ENCODE peak calls at places on chromosomes 6 and 20, in five cellular contexts. P is heart left ventricle, V is tibial nerve, S is psoas muscle, B is WERI-Rb-1. D is an unnamed sample.

GRCh38 chr6:5992551-5993225 is 14.0 kb downstream of the NRN1 start:
- DNase-seq in V (no peak), S (no peak), B (no peak), P (no peak), D (no peak)

GRCh38 chr6:116695398-116695797 is 14.4 kb downstream of the KPNA5 start:
- DNase-seq in V (no peak), P (no peak), B (no peak), S (no peak), D (no peak)

GRCh38 chr6:43768983-43769525 is 957 bp upstream of the VEGFA start:
- DNase-seq in P (peak; percentile 87), B (no peak), S (peak; percentile 73), V (no peak), D (peak; percentile 77)

GRCh38 chr20:34271961-34272360 is 30.7 kb downstream of the ASIP start:
- DNase-seq in B (no peak), P (no peak), V (no peak), S (no peak), D (peak; percentile 71)

GRCh38 chr6:156686429-156686939 is 90.7 kb upstream of the ARID1B start:
- DNase-seq in V (no peak), S (no peak), B (peak; percentile 63), P (no peak), D (peak; percentile 77)

GRCh38 chr6:140083375-140083774 is 708.9 kb upstream of the CITED2 start:
- DNase-seq in P (no peak), V (no peak), B (no peak), S (no peak), D (no peak)

GRCh38 chr6:49030621-49031020 is 432.4 kb downstream of the MMUT start:
- DNase-seq in B (no peak), P (no peak), S (no peak), V (no peak), D (peak; percentile 59)

GRCh38 chr6:50952092-50952932 is 133.6 kb downstream of the TFAP2B start:
- DNase-seq in V (no peak), B (no peak), S (no peak), P (no peak), D (no peak)

GRCh38 chr6:16206595-16207037 is 31.8 kb upstream of the GMPR start:
- DNase-seq in S (no peak), V (peak; percentile 83), P (peak; percentile 41), B (peak; percentile 77), D (peak; percentile 91)

GRCh38 chr20:43968341-43968740 is 53.7 kb downstream of the TOX2 start:
- DNase-seq in V (no peak), B (no peak), S (no peak), P (no peak), D (no peak)

GRCh38 chr6:122789078-122789861 is at the start of gene SMPDL3A:
- DNase-seq in S (peak; percentile 78), V (peak; percentile 58), P (peak; percentile 77), B (peak; percentile 83), D (peak; percentile 90)
- TF ChIP-seq CTCF in S (peak; percentile 39), V (peak; percentile 57), P (no peak), B (peak; percentile 40), D (peak; percentile 53)

GRCh38 chr6:2861071-2861821 is 19.6 kb upstream of the SERPINB1 start:
- DNase-seq in S (no peak), V (no peak), B (no peak), P (no peak), D (no peak)

GRCh38 chr6:2857580-2858337 is 16.1 kb upstream of the SERPINB1 start:
- DNase-seq in S (no peak), B (no peak), V (no peak), P (peak; percentile 54), D (peak; percentile 83)

GRCh38 chr6:2857185-2857579 is 15.5 kb upstream of the SERPINB1 start:
- DNase-seq in P (no peak), V (no peak), B (no peak), S (no peak), D (no peak)

GRCh38 chr6:2859325-2859700 is 17.6 kb upstream of the SERPINB1 start:
- DNase-seq in S (no peak), V (no peak), P (no peak), B (no peak), D (no peak)

GRCh38 chr6:2858678-2859324 is 17.1 kb upstream of the SERPINB1 start:
- DNase-seq in P (no peak), B (no peak), V (no peak), S (no peak), D (peak; percentile 32)
- H3K4me3 ChIP-seq in P (peak overlapping the region; percentile 5), B (no peak overlapping the region), V (peak overlapping the region; percentile 5), S (peak overlapping the region; percentile 5), D (no peak overlapping the region)

GRCh38 chr20:17934141-17934862 is 34.3 kb downstream of the SNX5 start:
- DNase-seq in V (no peak), S (peak; percentile 50), P (no peak), B (no peak), D (peak; percentile 93)
- TF ChIP-seq CTCF in V (no peak), S (no peak), P (no peak), B (no peak), D (no peak)

GRCh38 chr6:34672657-34673043 is 23.9 kb downstream of the ILRUN start:
- DNase-seq in P (no peak), V (no peak), B (no peak), S (no peak), D (no peak)
- H3K4me3 ChIP-seq in P (no peak overlapping the region), V (no peak overlapping the region), B (no peak overlapping the region), S (no peak overlapping the region), D (no peak overlapping the region)

DNA sequence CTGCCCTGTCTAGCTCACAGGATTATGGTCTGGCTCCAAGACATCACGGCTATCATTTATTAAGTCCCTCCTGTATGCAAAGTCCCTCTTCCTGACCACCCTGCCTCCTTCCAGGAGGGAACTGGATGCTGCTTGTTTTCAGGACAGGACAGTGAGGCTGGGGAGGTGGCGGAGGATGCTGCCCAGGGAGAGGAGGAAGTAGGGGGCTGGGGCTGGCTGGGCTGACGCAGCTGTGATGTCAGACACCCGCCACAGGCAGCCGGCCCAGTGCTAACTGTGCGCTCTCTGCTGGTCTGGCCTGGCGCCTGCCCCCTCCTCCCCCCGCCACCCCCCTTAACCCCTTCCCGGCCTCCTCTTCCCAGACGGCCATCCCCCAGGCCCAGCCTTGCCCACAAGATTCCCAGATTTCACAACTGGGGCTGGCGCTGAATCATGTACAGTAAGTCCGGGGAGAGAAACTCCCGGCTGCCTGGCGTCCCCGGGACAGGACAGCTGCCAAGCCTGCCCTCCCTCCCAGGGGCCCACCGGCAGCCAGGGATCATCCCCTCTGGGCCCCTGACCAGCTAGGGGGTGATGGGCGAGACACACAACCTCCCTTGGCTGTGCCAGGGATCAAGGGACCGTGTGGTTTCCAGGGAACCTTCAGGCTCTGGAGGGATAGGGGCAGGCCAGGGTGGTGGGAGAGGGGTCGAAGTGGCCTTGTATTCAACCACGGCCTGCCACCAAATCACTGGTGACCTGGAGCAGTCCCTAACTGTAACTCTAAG is 118.1 kb downstream of the CEBPB start:
- DNase-seq in V (peak; percentile 92), P (peak; percentile 97), B (peak; percentile 85), S (peak; percentile 93), D (peak; percentile 96)
- TF ChIP-seq CTCF in V (peak; percentile 7), P (peak; percentile 13), B (peak; percentile 39), S (no peak), D (peak; percentile 13)

GRCh38 chr6:148507774-148508173 is 165.1 kb downstream of the SASH1 start:
- DNase-seq in B (no peak), P (no peak), S (peak; percentile 44), V (peak; percentile 81), D (peak; percentile 59)
- H3K4me3 ChIP-seq in B (no peak overlapping the region), P (peak overlapping the region; percentile 45), S (peak overlapping the region; percentile 61), V (peak overlapping the region; percentile 52), D (no peak overlapping the region)